ENCODE peak calls at places on chromosome 20, in eight cellular contexts. I is prostate gland, X is pancreas, S is GM12865, C is ovary, G is cardiac fibroblast, W is fibroblast of lung, T is Calu3. Y is an unnamed sample.

GRCh38 chr20:12723811-12724210 is 285.0 kb upstream of the SPTLC3 start:
- DNase-seq in C (no peak), I (no peak), T (no peak), X (no peak), G (no peak), S (no peak), W (no peak), Y (no peak)

GRCh38 chr20:4813076-4813838 is 91.5 kb downstream of the PRND start:
- DNase-seq in I (no peak), W (no peak), S (peak; percentile 81), T (no peak), X (no peak), C (no peak), G (peak; percentile 16), Y (no peak)

GRCh38 chr20:17226410-17227198 is at the start of gene PCSK2:
- DNase-seq in S (no peak), T (no peak), X (peak; percentile 80), W (peak; percentile 20), I (no peak), G (peak; percentile 26), C (peak; percentile 81), Y (peak; percentile 82)

GRCh38 chr20:59159822-59160740 is 3.5 kb upstream of the ZNF831 start:
- DNase-seq in X (no peak), T (no peak), W (no peak), S (no peak), G (no peak), C (no peak), I (no peak), Y (no peak)

GRCh38 chr20:6828794-6829423 is 61.4 kb downstream of the BMP2 start:
- DNase-seq in W (peak; percentile 67), X (peak; percentile 72), G (peak; percentile 72), I (peak; percentile 46), C (peak; percentile 17), T (peak; percentile 49), S (peak; percentile 54), Y (no peak)

GRCh38 chr20:38217791-38218565 is 42.6 kb downstream of the KIAA1755 start:
- DNase-seq in I (no peak), S (no peak), C (no peak), X (peak; percentile 44), W (peak; percentile 83), G (peak; percentile 89), T (peak; percentile 77), Y (no peak)

GRCh38 chr20:4966826-4967751 is 34.2 kb downstream of the SLC23A2 start:
- DNase-seq in G (no peak), S (no peak), T (no peak), I (no peak), W (peak; percentile 28), X (no peak), C (no peak), Y (no peak)

GRCh38 chr20:18916886-18917785 is 103.6 kb downstream of the SCP2D1 start:
- DNase-seq in W (no peak), X (no peak), I (no peak), T (no peak), S (no peak), G (no peak), C (no peak), Y (no peak)

GRCh38 chr20:33832113-33832853 is 21.1 kb downstream of the CHMP4B start:
- DNase-seq in C (peak; percentile 46), W (no peak), G (peak; percentile 76), I (no peak), X (no peak), T (no peak), S (no peak), Y (no peak)

GRCh38 chr20:36269507-36269906 is 33.2 kb downstream of the AAR2 start:
- DNase-seq in W (no peak), T (no peak), S (no peak), G (no peak), I (no peak), X (no peak), C (no peak), Y (no peak)

GRCh38 chr20:20369353-20370086 is 1.6 kb downstream of the INSM1 start:
- DNase-seq in G (no peak), S (peak; percentile 49), X (peak; percentile 75), W (no peak), C (no peak), T (peak; percentile 28), I (no peak), Y (no peak)
- TF ChIP-seq CTCF in G (no peak), S (no peak), X (no peak), W (no peak), C (no peak), T (no peak), I (no peak), Y (no peak)

GRCh38 chr20:40249805-40250204 is 439.2 kb downstream of the MAFB start:
- DNase-seq in X (no peak), G (no peak), I (no peak), W (no peak), S (no peak), C (no peak), T (no peak), Y (no peak)

GRCh38 chr20:40254023-40254772 is 434.8 kb downstream of the MAFB start:
- DNase-seq in W (peak; percentile 17), G (peak; percentile 41), S (no peak), I (no peak), X (no peak), C (peak; percentile 26), T (no peak), Y (no peak)

GRCh38 chr20:40245829-40246228 is 443.2 kb downstream of the MAFB start:
- DNase-seq in I (no peak), T (no peak), G (no peak), S (no peak), X (no peak), W (no peak), C (no peak), Y (no peak)

GRCh38 chr20:40255368-40255767 is 433.7 kb downstream of the MAFB start:
- DNase-seq in G (peak; percentile 52), T (no peak), C (no peak), W (peak; percentile 34), S (no peak), X (no peak), I (peak; percentile 27), Y (no peak)

DNA sequence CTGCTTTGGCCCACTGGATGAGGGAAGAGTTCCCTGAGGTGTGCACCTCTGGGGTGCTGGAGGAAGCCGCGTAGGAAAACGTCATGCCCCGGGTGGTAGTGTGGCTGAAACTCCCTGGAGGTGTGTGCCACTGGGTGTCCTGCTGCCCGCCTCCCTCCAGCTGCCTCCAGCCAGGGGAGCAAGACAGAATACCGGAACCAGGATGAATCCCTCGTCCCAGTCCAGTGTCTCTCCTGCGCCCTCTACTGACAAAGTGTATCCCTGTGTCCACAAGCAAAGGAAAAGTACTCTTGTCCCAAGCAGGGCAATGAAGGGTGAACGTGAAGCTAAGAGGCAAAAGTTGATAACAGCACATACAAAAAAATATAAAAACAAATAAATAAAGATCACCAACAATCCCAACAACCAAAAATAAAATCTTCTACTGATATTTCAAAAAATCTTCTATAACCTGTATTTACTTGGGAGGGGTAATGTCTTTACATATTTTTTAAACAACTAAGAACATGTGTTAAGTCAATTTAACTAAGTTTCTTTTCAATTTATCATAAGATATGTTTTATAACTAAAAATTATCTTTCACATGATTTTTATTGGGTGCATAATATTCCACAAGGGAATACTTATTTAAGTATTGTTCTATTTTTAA is 437.6 kb downstream of the MAFB start:
- DNase-seq in I (no peak), G (peak; percentile 21), C (no peak), T (peak; percentile 24), S (peak; percentile 47), W (peak; percentile 36), X (no peak), Y (no peak)
- TF ChIP-seq CTCF in I (no peak), G (peak; percentile 25), C (no peak), T (peak; percentile 37), S (peak; percentile 68), W (peak; percentile 54), X (no peak), Y (peak; percentile 44)

DNA sequence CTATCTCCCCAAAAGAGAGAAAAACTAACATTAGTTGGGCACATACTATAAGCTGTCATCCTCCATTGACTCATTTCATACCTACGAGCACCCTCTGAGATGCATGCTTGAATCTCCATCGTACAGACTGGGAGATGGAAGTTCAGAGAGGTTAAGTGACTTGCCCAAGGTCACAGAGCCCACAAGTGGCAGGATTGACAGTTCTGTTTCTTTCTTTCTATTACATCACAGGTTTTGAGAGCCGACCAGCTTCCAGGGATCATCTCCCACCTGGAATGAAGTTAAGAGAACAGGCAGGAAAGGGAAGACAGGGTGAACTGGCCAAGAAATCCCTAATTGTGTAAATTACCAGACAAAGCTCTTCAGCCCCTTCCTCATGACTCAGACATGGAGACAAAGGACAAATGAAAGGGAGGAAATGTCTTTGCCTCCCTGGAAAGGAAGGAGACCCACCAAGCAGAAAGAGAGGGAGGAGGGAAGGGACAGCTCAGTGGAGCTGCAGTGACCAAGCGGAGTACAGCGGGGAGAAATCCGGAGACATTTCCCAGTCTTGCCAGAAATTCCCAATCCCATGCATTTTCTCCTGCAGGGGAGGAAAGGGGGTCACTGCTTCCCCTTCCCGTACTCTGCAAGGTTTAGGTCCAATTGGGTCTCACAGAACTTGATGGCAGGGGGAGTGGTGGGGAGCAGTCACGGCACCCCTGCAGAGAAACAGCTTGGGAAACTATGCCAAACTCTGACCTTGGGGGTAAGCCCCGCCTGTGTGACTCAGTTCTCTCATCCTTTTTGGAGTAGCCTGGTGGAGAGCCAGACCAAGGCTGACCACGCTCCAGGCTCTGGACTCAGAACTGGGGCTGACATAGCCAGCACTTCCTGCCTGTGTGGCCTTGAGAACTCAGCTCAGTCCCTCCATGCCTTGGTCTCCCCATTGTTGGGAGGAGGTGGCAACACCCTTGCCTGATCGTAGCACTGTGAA is 154.2 kb downstream of the ANKRD60 start:
- DNase-seq in W (peak; percentile 1), G (peak; percentile 39), I (no peak), X (no peak), C (no peak), T (no peak), S (no peak), Y (no peak)
- TF ChIP-seq CTCF in W (no peak), G (no peak), I (no peak), X (no peak), C (no peak), T (no peak), S (no peak), Y (no peak)

GRCh38 chr20:22800161-22800560 is 215.8 kb upstream of the FOXA2 start:
- DNase-seq in I (no peak), X (no peak), G (no peak), S (no peak), C (no peak), T (no peak), W (no peak), Y (no peak)

GRCh38 chr20:22801528-22801927 is 217.2 kb upstream of the FOXA2 start:
- DNase-seq in I (no peak), X (no peak), S (no peak), T (no peak), G (peak; percentile 15), C (no peak), W (no peak), Y (no peak)

GRCh38 chr20:22799687-22800086 is 215.3 kb upstream of the FOXA2 start:
- DNase-seq in C (no peak), I (no peak), X (no peak), G (no peak), T (no peak), S (no peak), W (no peak), Y (no peak)

GRCh38 chr20:22805219-22805618 is 220.8 kb upstream of the FOXA2 start:
- DNase-seq in T (no peak), X (no peak), C (no peak), S (no peak), I (no peak), G (peak; percentile 94), W (peak; percentile 86), Y (no peak)

DNA sequence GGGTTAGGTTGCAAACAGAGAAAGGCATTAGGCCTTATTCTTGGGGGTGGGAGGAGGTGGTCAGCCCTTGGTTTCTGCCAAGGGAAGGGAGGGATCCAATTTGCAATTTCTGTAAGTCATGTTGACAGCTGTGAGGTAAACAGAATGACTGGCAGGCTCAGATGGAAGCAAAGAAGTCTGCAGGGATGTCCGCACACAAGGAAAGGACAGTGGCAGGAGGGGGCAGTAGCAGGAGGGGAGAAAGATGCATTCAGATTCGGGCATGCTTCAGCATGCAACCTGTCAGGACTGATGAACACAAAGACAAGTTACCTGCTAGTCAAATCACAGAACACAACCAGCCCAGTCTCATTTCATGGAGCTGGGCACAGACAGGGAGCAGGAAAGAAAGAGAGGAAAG is 217.9 kb upstream of the FOXA2 start:
- DNase-seq in I (no peak), X (no peak), C (no peak), S (no peak), T (no peak), G (no peak), W (no peak), Y (no peak)
- TF ChIP-seq CTCF in I (no peak), X (no peak), C (no peak), S (no peak), T (no peak), G (no peak), W (no peak), Y (no peak)